ENCODE peak calls at places on chromosomes 13 and 19, in five cellular contexts. O is GM23338, A is H9, F is cardiac muscle cell, E is fibroblast of lung. R is an unnamed sample.
A peak's percentile ranks its signal among the peaks of the same experiment; 100 is the strongest.

GRCh38 chr13:94470126-94470525 is 9.4 kb downstream of the DCT start:
- DNase-seq in E (no peak), O (no peak), A (no peak), F (no peak), R (no peak)

GRCh38 chr13:75231235-75231634 is 250.7 kb downstream of the TBC1D4 start:
- DNase-seq in E (no peak), A (no peak), O (no peak), F (no peak), R (no peak)

GRCh38 chr19:47539747-47540311 is 25.0 kb upstream of the NAPA start:
- DNase-seq in E (no peak), F (peak; percentile 18), A (no peak), O (no peak), R (no peak)

GRCh38 chr19:18762125-18763023 is 28.7 kb downstream of the COMP start:
- DNase-seq in O (peak; percentile 65), E (peak; percentile 72), A (no peak), F (peak; percentile 31), R (peak; percentile 90)

GRCh38 chr13:42548731-42549554 is 25.0 kb upstream of the TNFSF11 start:
- DNase-seq in E (peak; percentile 25), O (no peak), A (no peak), F (no peak), R (no peak)

GRCh38 chr13:110904748-110905147 is 10.1 kb downstream of the ANKRD10 start:
- DNase-seq in O (no peak), E (no peak), F (no peak), A (no peak), R (no peak)

GRCh38 chr13:86087241-86087640 is 288.0 kb upstream of the SLITRK6 start:
- DNase-seq in F (no peak), E (peak; percentile 19), O (no peak), A (no peak), R (peak; percentile 8)

GRCh38 chr13:98511435-98511834 is 65.5 kb downstream of the STK24 start:
- DNase-seq in E (no peak), F (no peak), O (no peak), A (no peak), R (no peak)

GRCh38 chr19:7417671-7418324 is 69.1 kb downstream of the ARHGEF18 start:
- DNase-seq in O (peak; percentile 11), A (no peak), E (peak; percentile 73), F (no peak), R (no peak)

GRCh38 chr19:46764817-46765291 is 18.6 kb upstream of the STRN4 start:
- DNase-seq in F (no peak), A (no peak), E (no peak), O (no peak), R (no peak)

GRCh38 chr19:48795855-48796142 is 15.0 kb downstream of the BCAT2 start:
- DNase-seq in O (no peak), E (no peak), F (no peak), A (no peak), R (no peak)

GRCh38 chr19:47848871-47849473 is 10.1 kb upstream of the TPRX2 start:
- DNase-seq in O (peak; percentile 93), F (peak; percentile 44), E (no peak), A (peak; percentile 79), R (no peak)

GRCh38 chr19:51091895-51092873 is 9.5 kb upstream of the KLK14 start:
- DNase-seq in A (no peak), O (no peak), F (no peak), E (no peak), R (no peak)

GRCh38 chr13:33328691-33329090 is 43.1 kb upstream of the STARD13 start:
- DNase-seq in A (no peak), F (peak; percentile 41), O (no peak), E (no peak), R (no peak)

GRCh38 chr19:6718741-6719539 is 1.5 kb downstream of the C3 start:
- DNase-seq in E (no peak), O (peak; percentile 92), A (peak; percentile 95), F (peak; percentile 9), R (peak; percentile 74)

GRCh38 chr13:85241045-85241444 is 558.2 kb downstream of the SLITRK6 start:
- DNase-seq in E (peak; percentile 80), F (no peak), O (no peak), A (no peak), R (peak; percentile 53)

GRCh38 chr19:9883231-9883758 is 48.2 kb downstream of the PIN1 start:
- DNase-seq in E (no peak), A (peak; percentile 51), O (peak; percentile 38), F (no peak), R (peak; percentile 68)

GRCh38 chr19:7515471-7516226 is at the start of gene ZNF358:
- DNase-seq in F (peak; percentile 90), A (peak; percentile 84), O (peak; percentile 93), E (peak; percentile 67), R (peak; percentile 63)

GRCh38 chr13:98443329-98443728 is 133.6 kb downstream of the STK24 start:
- DNase-seq in A (no peak), E (peak; percentile 76), O (no peak), F (no peak), R (peak; percentile 82)

GRCh38 chr19:3061214-3062161 is 807 bp downstream of the TLE5 start:
- DNase-seq in F (peak; percentile 30), A (no peak), O (no peak), E (peak; percentile 42), R (peak; percentile 35)

GRCh38 chr13:102930566-102930965 is 84.7 kb downstream of the ERCC5 start:
- DNase-seq in F (no peak), A (no peak), E (no peak), O (no peak), R (no peak)

GRCh38 chr13:38763446-38764381 is 76.8 kb downstream of the FREM2 start:
- DNase-seq in E (peak; percentile 38), A (peak; percentile 37), F (peak; percentile 70), O (peak; percentile 85), R (peak; percentile 42)

GRCh38 chr13:113354831-113355610 is 8.9 kb downstream of the GRTP1 start:
- DNase-seq in E (no peak), F (no peak), O (no peak), A (peak; percentile 26), R (no peak)

GRCh38 chr13:27783111-27783510 is 9.2 kb upstream of the GSX1 start:
- DNase-seq in F (peak; percentile 51), A (peak; percentile 68), O (peak; percentile 70), E (peak; percentile 3), R (peak; percentile 15)
- TF ChIP-seq CTCF in F (peak; percentile 45), A (peak; percentile 52), O (peak; percentile 68), E (peak; percentile 31), R (no peak)

DNA sequence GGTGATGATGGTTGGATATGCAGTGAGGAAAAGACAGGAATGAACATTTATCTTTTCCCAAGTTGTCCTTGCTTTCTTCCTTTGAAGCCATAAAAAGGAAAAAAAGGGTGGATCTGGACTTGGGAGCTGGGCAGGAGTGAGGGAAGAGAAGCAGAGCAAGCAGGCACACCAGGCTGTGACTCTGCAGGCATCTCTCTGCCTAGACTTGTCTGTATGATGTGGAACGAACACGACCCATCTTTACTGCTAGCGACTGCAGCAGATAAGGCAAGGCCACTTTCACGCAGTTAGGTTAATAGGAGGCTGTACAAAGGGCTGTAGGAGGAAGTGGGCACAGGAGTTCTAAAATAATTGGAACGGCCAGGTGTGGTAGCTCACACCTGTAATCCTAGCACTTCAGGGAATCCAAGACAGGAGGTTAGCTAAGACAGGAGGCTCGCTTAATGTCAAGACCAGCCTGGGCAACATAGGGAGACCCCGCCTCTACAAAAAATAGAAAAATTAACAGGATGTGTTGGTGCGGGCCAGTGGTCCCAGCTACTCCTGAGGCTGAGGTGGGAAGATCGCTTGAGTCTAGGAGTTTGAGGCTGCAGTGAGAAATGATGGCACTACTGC is 961 bp upstream of the URI1 start:
- DNase-seq in E (no peak), O (no peak), A (no peak), F (no peak), R (no peak)
- H3K27ac ChIP-seq in E (no peak overlapping the region), O (no peak overlapping the region), A (no peak overlapping the region), F (no peak overlapping the region), R (no peak overlapping the region)

GRCh38 chr19:38685666-38686529 is 38.4 kb downstream of the ACTN4 start:
- DNase-seq in A (peak; percentile 56), O (peak; percentile 80), F (peak; percentile 52), E (peak; percentile 69), R (no peak)
- TF ChIP-seq CTCF in A (peak; percentile 56), O (peak; percentile 9), F (peak; percentile 71), E (peak; percentile 61), R (no peak)

GRCh38 chr13:78382481-78382880 is 220.9 kb downstream of the POU4F1 start:
- DNase-seq in F (no peak), A (no peak), O (no peak), E (no peak), R (no peak)
- H3K27ac ChIP-seq in F (no peak overlapping the region), A (no peak overlapping the region), O (no peak overlapping the region), E (no peak overlapping the region), R (no peak overlapping the region)

DNA sequence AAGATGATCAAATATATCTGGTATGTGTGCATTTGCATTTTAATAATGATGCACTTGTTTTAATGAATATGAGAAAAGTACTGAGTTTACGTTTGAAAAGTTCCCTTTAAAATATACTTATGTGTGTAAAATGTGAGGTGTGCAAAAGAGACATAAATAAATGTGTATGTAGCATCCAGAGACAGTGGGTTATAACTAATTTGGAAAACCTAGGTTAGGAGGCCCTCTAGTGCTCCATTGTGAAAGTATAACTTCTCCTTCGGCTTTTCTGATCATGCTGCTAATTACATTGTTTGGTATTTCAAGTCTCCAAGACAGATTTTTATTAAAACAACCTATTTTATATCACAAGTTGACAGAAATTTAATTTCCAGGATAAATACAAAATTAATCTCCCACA is 30.1 kb downstream of the SCEL start:
- DNase-seq in O (peak; percentile 65), E (peak; percentile 23), F (peak; percentile 53), A (no peak), R (peak; percentile 43)
- TF ChIP-seq CTCF in O (peak; percentile 68), E (peak; percentile 59), F (peak; percentile 62), A (peak; percentile 75), R (peak; percentile 65)

R was measured in RWPE1.